ENCODE peak calls at places on chromosomes 11 and 22, in nine cellular contexts. Q, E, S, M, K, C, I, L and N are unnamed samples.

GRCh38 chr11:70207531-70208131 is 4.5 kb downstream of the FADD start:
- DNase-seq in L (no peak), I (no peak), S (no peak), M (no peak), Q (no peak), E (no peak), C (no peak), K (no peak), N (no peak)

GRCh38 chr22:37806409-37807338 is 1.1 kb upstream of the GCAT start:
- DNase-seq in K (peak; percentile 45), M (peak; percentile 52), L (peak; percentile 35), C (peak; percentile 64), I (peak; percentile 32), E (no peak), S (no peak), Q (peak; percentile 56), N (no peak)

GRCh38 chr11:2166091-2166851 is 5.3 kb upstream of the INS start:
- DNase-seq in I (peak; percentile 42), S (no peak), M (no peak), L (peak; percentile 61), Q (no peak), E (peak; percentile 11), C (peak; percentile 23), K (no peak), N (peak; percentile 67)

GRCh38 chr11:94140154-94140655 is 11.6 kb downstream of the PANX1 start:
- DNase-seq in Q (no peak), E (no peak), L (no peak), S (no peak), K (no peak), C (no peak), I (no peak), M (no peak), N (no peak)

GRCh38 chr11:8765294-8765693 is 82.7 kb downstream of the RPL27A start:
- DNase-seq in K (peak; percentile 80), Q (peak; percentile 60), M (peak; percentile 85), E (no peak), C (peak; percentile 38), I (peak; percentile 14), L (no peak), S (no peak), N (no peak)

GRCh38 chr11:74756571-74756970 is 7.9 kb downstream of the RNF169 start:
- DNase-seq in I (no peak), L (no peak), C (no peak), K (no peak), E (no peak), S (no peak), Q (no peak), M (no peak), N (no peak)

GRCh38 chr11:60944504-60945294 is 7.3 kb downstream of the SLC15A3 start:
- DNase-seq in C (no peak), L (no peak), E (peak; percentile 59), I (peak; percentile 25), S (no peak), K (no peak), M (no peak), Q (no peak), N (no peak)

GRCh38 chr11:77475206-77475605 is 1.3 kb upstream of the PAK1 start:
- DNase-seq in C (no peak), L (no peak), E (no peak), K (no peak), S (no peak), M (no peak), I (no peak), Q (no peak), N (no peak)

GRCh38 chr22:36144886-36145541 is 15.5 kb downstream of the APOL3 start:
- DNase-seq in E (peak; percentile 42), M (peak; percentile 69), K (peak; percentile 78), S (no peak), Q (peak; percentile 74), L (peak; percentile 64), C (peak; percentile 33), I (peak; percentile 62), N (peak; percentile 49)

GRCh38 chr22:27810566-27810965 is 9.0 kb upstream of the MN1 start:
- DNase-seq in M (peak; percentile 68), E (no peak), C (no peak), L (no peak), I (no peak), K (peak; percentile 78), Q (peak; percentile 45), S (no peak), N (no peak)

GRCh38 chr11:6443269-6444003 is 2.6 kb upstream of the HPX start:
- DNase-seq in L (peak; percentile 61), S (peak; percentile 13), K (peak; percentile 56), Q (peak; percentile 60), C (peak; percentile 27), I (peak; percentile 36), E (peak; percentile 63), M (peak; percentile 50), N (peak; percentile 38)

GRCh38 chr11:8271106-8271886 is 7.6 kb upstream of the LMO1 start:
- DNase-seq in L (no peak), C (no peak), E (no peak), K (no peak), Q (no peak), S (no peak), M (no peak), I (no peak), N (no peak)

GRCh38 chr22:30325065-30325720 is 1.5 kb downstream of the TBC1D10A start:
- DNase-seq in C (peak; percentile 93), K (peak; percentile 87), I (peak; percentile 54), M (peak; percentile 90), L (no peak), E (no peak), S (no peak), Q (peak; percentile 97), N (no peak)

GRCh38 chr11:23257088-23257487 is 396.8 kb upstream of the CCDC179 start:
- DNase-seq in L (no peak), Q (no peak), K (no peak), C (no peak), E (no peak), S (no peak), I (no peak), M (no peak), N (no peak)

GRCh38 chr22:40805239-40805638 is 13.9 kb downstream of the SLC25A17 start:
- DNase-seq in L (no peak), K (no peak), M (no peak), E (no peak), S (no peak), Q (no peak), C (no peak), I (no peak), N (no peak)

GRCh38 chr22:36052505-36052941 is 23.9 kb upstream of the RBFOX2 start:
- DNase-seq in K (peak; percentile 57), Q (peak; percentile 25), L (no peak), C (peak; percentile 91), E (peak; percentile 18), I (peak; percentile 44), S (no peak), M (peak; percentile 57), N (no peak)

GRCh38 chr11:103566116-103566515 is 456.9 kb downstream of the DYNC2H1 start:
- DNase-seq in C (no peak), L (no peak), K (no peak), M (no peak), E (no peak), S (no peak), I (no peak), Q (no peak), N (no peak)
- TF ChIP-seq CTCF in C (no peak), L (no peak), K (no peak), M (no peak), E (no peak), S (no peak), I (no peak), Q (no peak), N (no peak)

GRCh38 chr22:20747223-20747622 is 26.7 kb upstream of the SERPIND1 start:
- DNase-seq in K (no peak), C (no peak), I (no peak), Q (no peak), S (no peak), M (no peak), L (no peak), E (no peak), N (no peak)

GRCh38 chr22:20745177-20745576 is 28.7 kb upstream of the SERPIND1 start:
- DNase-seq in L (no peak), K (no peak), Q (no peak), S (no peak), M (no peak), C (no peak), I (no peak), E (no peak), N (no peak)

GRCh38 chr22:20748082-20748481 is 25.8 kb upstream of the SERPIND1 start:
- DNase-seq in I (no peak), K (no peak), Q (no peak), L (no peak), M (no peak), S (no peak), C (no peak), E (no peak), N (no peak)

GRCh38 chr22:20744456-20744855 is 29.5 kb upstream of the SERPIND1 start:
- DNase-seq in M (no peak), I (no peak), S (no peak), L (no peak), E (no peak), C (no peak), Q (no peak), K (no peak), N (no peak)

GRCh38 chr22:20746466-20747189 is 27.3 kb upstream of the SERPIND1 start:
- DNase-seq in I (no peak), S (no peak), Q (no peak), K (no peak), L (no peak), E (no peak), M (no peak), C (no peak), N (no peak)
- TF ChIP-seq CTCF in I (no peak), S (no peak), Q (no peak), K (no peak), L (no peak), E (no peak), M (no peak), C (no peak), N (no peak)

DNA sequence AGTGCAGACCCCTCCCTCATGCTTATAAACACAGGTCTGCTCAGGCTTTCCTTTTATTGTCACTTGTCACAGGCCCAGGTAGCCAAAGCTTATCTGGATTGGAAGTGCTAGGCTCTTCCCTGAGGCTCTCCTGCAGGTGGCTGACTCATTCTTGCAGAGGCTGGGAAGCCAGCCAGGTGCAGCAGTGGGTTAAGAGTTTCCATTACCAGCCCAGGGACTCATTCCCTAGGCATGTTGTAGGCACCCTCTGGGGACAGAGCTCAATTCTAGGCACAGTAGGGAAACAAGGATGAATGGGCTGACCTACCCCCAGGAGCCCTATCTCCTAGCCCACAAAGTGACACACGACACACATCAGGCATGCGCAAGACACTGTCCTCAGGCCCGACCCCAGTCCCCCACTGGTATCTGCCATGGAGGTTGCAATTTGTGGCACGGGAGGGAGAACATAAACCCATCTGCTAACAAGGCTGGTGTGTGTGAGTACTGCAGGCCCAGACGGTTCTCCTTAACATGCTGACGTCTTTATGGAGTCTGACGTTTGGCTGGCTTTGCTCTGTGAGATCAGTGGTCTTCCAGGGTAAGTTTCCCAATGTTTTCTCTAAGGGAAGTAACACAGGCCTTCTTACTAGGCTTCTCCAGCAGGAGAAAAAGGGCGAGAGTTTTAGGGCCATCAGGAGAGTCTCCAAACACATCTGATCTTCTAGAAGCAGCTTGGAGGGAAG is 94.2 kb downstream of the ABTB2 start:
- DNase-seq in K (peak; percentile 70), C (peak; percentile 90), S (no peak), Q (peak; percentile 82), I (peak; percentile 69), L (no peak), E (no peak), M (peak; percentile 82), N (no peak)
- TF ChIP-seq CTCF in K (no peak), C (no peak), S (no peak), Q (no peak), I (no peak), L (no peak), E (no peak), M (no peak), N (no peak)

GRCh38 chr11:132187814-132188213 is 817.4 kb downstream of the NTM start:
- DNase-seq in M (peak; percentile 75), L (no peak), K (peak; percentile 54), Q (no peak), I (no peak), S (no peak), E (no peak), C (no peak), N (no peak)
- TF ChIP-seq CTCF in M (no peak), L (no peak), K (no peak), Q (no peak), I (no peak), S (no peak), E (no peak), C (no peak), N (no peak)